ENCODE peak calls at places on chromosomes 16 and 17, in five cellular contexts. L, Z, P, O and J are unnamed samples.

GRCh38 chr16:84048306-84048705 is 5.7 kb upstream of the SLC38A8 start:
- DNase-seq in O (no peak), Z (peak; percentile 59), L (no peak), P (peak; percentile 59), J (no peak)

GRCh38 chr16:66603537-66604375 is 748 bp upstream of the CMTM3 start:
- DNase-seq in O (peak; percentile 84), Z (peak; percentile 37), L (peak; percentile 92), P (peak; percentile 80), J (peak; percentile 65)

GRCh38 chr16:51408357-51408756 is 257.3 kb upstream of the SALL1 start:
- DNase-seq in L (no peak), O (no peak), P (no peak), Z (no peak), J (no peak)

GRCh38 chr17:37605081-37605480 is 4.1 kb downstream of the SYNRG start:
- DNase-seq in P (no peak), L (no peak), Z (no peak), O (no peak), J (no peak)

GRCh38 chr16:27972500-27972899 is 91.0 kb downstream of the GSG1L start:
- DNase-seq in O (peak; percentile 40), L (no peak), P (peak; percentile 21), Z (no peak), J (no peak)

GRCh38 chr17:18205861-18206260 is 19.6 kb upstream of the LLGL1 start:
- DNase-seq in L (no peak), O (no peak), Z (no peak), P (no peak), J (no peak)

GRCh38 chr16:66020061-66020460 is 346.4 kb upstream of the CDH5 start:
- DNase-seq in Z (no peak), P (no peak), L (peak; percentile 34), O (no peak), J (no peak)

GRCh38 chr17:32927724-32928526 is at the start of gene TMEM98:
- DNase-seq in O (no peak), L (peak; percentile 81), Z (peak; percentile 43), P (peak; percentile 78), J (peak; percentile 52)

GRCh38 chr17:42536048-42536371 is at the start of gene NAGLU:
- DNase-seq in L (peak; percentile 87), O (peak; percentile 67), P (peak; percentile 99), Z (peak; percentile 98), J (peak; percentile 96)

GRCh38 chr16:3115561-3115960 is 3.2 kb downstream of the ZNF205 start:
- DNase-seq in O (no peak), L (no peak), Z (no peak), P (no peak), J (peak; percentile 73)

GRCh38 chr17:42409467-42410351 is 13.3 kb downstream of the CAVIN1 start:
- DNase-seq in L (no peak), Z (peak; percentile 40), O (no peak), P (peak; percentile 72), J (no peak)

GRCh38 chr17:57388326-57388725 is 132.0 kb downstream of the MSI2 start:
- DNase-seq in O (no peak), Z (no peak), P (no peak), L (no peak), J (no peak)

GRCh38 chr17:60087882-60088669 is 9.4 kb upstream of the HEATR6 start:
- DNase-seq in L (no peak), O (no peak), P (no peak), Z (peak; percentile 42), J (no peak)

GRCh38 chr16:30092373-30093010 is 768 bp upstream of the TBX6 start:
- DNase-seq in P (peak; percentile 92), Z (peak; percentile 70), O (peak; percentile 61), L (peak; percentile 77), J (peak; percentile 86)

GRCh38 chr17:41061969-41062368 is 2.1 kb upstream of the KRTAP2-3 start:
- DNase-seq in P (no peak), L (no peak), Z (no peak), O (no peak), J (no peak)

GRCh38 chr17:41763327-41763726 is 23.2 kb downstream of the JUP start:
- DNase-seq in P (no peak), O (no peak), L (no peak), Z (no peak), J (no peak)